ENCODE peak calls at places on chromosomes 12 and 14, in six cellular contexts. R, O, G, T, M and A are unnamed samples.

GRCh38 chr12:78018146-78018910 is 187.6 kb downstream of the NAV3 start:
- DNase-seq in M (peak; percentile 7), G (no peak), R (peak; percentile 4), O (no peak), T (no peak), A (no peak)

GRCh38 chr14:58898655-58899316 is 261.0 kb downstream of the DACT1 start:
- DNase-seq in M (peak; percentile 87), G (no peak), R (no peak), O (no peak), T (no peak), A (no peak)

GRCh38 chr12:111761099-111761498 is 5.6 kb upstream of the ALDH2 start:
- DNase-seq in R (no peak), O (no peak), T (peak; percentile 41), M (no peak), G (no peak), A (no peak)

GRCh38 chr14:36424478-36425102 is 95.4 kb downstream of the NKX2-1 start:
- DNase-seq in R (no peak), T (no peak), O (peak; percentile 100), G (no peak), M (no peak), A (no peak)

GRCh38 chr14:32469388-32470160 is 140.5 kb downstream of the AKAP6 start:
- DNase-seq in T (peak; percentile 22), O (peak; percentile 96), M (no peak), G (no peak), R (peak; percentile 54), A (no peak)

GRCh38 chr12:64318605-64319004 is 72.0 kb downstream of the C12orf56 start:
- DNase-seq in T (peak; percentile 20), G (peak; percentile 39), O (no peak), M (peak; percentile 65), R (no peak), A (no peak)

GRCh38 chr12:31325524-31325875 is 450 bp downstream of the SINHCAF start:
- DNase-seq in M (no peak), G (no peak), R (no peak), T (no peak), O (no peak), A (peak; percentile 16)

GRCh38 chr14:56552615-56553014 is 27.0 kb upstream of the TMEM260 start:
- DNase-seq in G (no peak), T (no peak), M (no peak), O (no peak), R (no peak), A (no peak)

GRCh38 chr14:78683206-78683605 is 513.0 kb downstream of the NRXN3 start:
- DNase-seq in M (no peak), O (no peak), G (no peak), T (no peak), R (no peak), A (no peak)

GRCh38 chr14:89198544-89199329 is 218.3 kb downstream of the FOXN3 start:
- DNase-seq in R (no peak), T (no peak), G (no peak), M (no peak), O (no peak), A (no peak)

GRCh38 chr12:132305560-132305966 is 23.8 kb downstream of the GALNT9 start:
- DNase-seq in R (no peak), O (no peak), G (no peak), T (no peak), M (no peak), A (no peak)

GRCh38 chr12:103698752-103699540 is 111.9 kb downstream of the STAB2 start:
- DNase-seq in R (no peak), T (peak; percentile 26), G (no peak), M (no peak), O (no peak), A (no peak)

GRCh38 chr12:26630546-26631027 is 202.4 kb downstream of the ITPR2 start:
- DNase-seq in T (no peak), M (peak; percentile 91), G (peak; percentile 31), O (no peak), R (no peak), A (no peak)

GRCh38 chr14:83297361-83297760 is 1763.7 kb upstream of the SEL1L start:
- DNase-seq in M (no peak), R (no peak), G (no peak), T (no peak), O (no peak), A (no peak)

GRCh38 chr12:50579757-50580267 is 75.0 kb downstream of the DIP2B start:
- DNase-seq in M (peak; percentile 71), R (no peak), G (no peak), O (no peak), T (peak; percentile 31), A (no peak)

GRCh38 chr14:55721353-55721752 is 141.3 kb downstream of the KTN1 start:
- DNase-seq in G (no peak), M (peak; percentile 96), T (no peak), R (no peak), O (peak; percentile 55), A (no peak)

GRCh38 chr12:121295123-121295745 is 1.3 kb downstream of the CAMKK2 start:
- DNase-seq in M (no peak), T (no peak), R (peak; percentile 5), G (no peak), O (no peak), A (no peak)

GRCh38 chr12:80033457-80033856 is 65.9 kb upstream of the OTOGL start:
- DNase-seq in T (no peak), O (no peak), R (no peak), M (peak; percentile 83), G (peak; percentile 13), A (no peak)

GRCh38 chr12:34339922-34340321 is 317.6 kb downstream of the ALG10 start:
- DNase-seq in O (no peak), T (no peak), G (no peak), R (no peak), M (no peak), A (no peak)

GRCh38 chr12:1920436-1920835 is 2.0 kb upstream of the CACNA2D4 start:
- DNase-seq in G (no peak), O (no peak), R (no peak), T (no peak), M (no peak), A (no peak)

GRCh38 chr12:5489760-5490432 is 58.0 kb downstream of the NTF3 start:
- DNase-seq in T (no peak), R (no peak), O (no peak), M (no peak), G (no peak), A (no peak)

GRCh38 chr12:32240833-32241232 is 134.2 kb downstream of the BICD1 start:
- DNase-seq in G (no peak), T (no peak), R (no peak), M (peak; percentile 52), O (no peak), A (no peak)

GRCh38 chr14:41718477-41719166 is 111.9 kb downstream of the LRFN5 start:
- DNase-seq in R (no peak), G (no peak), M (peak; percentile 26), O (peak; percentile 90), T (no peak), A (no peak)

GRCh38 chr14:91503000-91503504 is 7.1 kb downstream of the PPP4R3A start:
- DNase-seq in O (no peak), G (no peak), M (no peak), R (no peak), T (no peak), A (no peak)